ENCODE peak calls at places on chromosomes 13 and 19, in five cellular contexts. U is SJSA1, W is suprapubic skin, O is IMR-90, G is kidney. Z is an unnamed sample. For H3K4me1, the result is how much of the 10 kb centered on the place peaks cover.

GRCh38 chr19:39916236-39916635 is 18.2 kb downstream of the FCGBP start:
- DNase-seq in U (peak), W (no peak), O (no peak), G (peak), Z (no peak)

GRCh38 chr13:106479849-106480400 is 55.5 kb downstream of the EFNB2 start:
- DNase-seq in U (no peak), W (no peak), O (no peak), G (no peak), Z (no peak)

GRCh38 chr19:19568802-19569756 is 31.0 kb downstream of the CILP2 start:
- DNase-seq in U (no peak), W (no peak), O (peak), G (no peak), Z (no peak)

GRCh38 chr13:24161010-24161775 is 673 bp downstream of the SPATA13 start:
- DNase-seq in U (no peak), W (peak), O (no peak), G (peak), Z (peak)

GRCh38 chr13:42056146-42056545 is 7.7 kb downstream of the DGKH start:
- DNase-seq in U (no peak), W (no peak), O (no peak), G (no peak), Z (no peak)

GRCh38 chr19:32669205-32669785 is 5.7 kb downstream of the ANKRD27 start:
- DNase-seq in U (no peak), W (no peak), O (no peak), G (no peak), Z (no peak)

GRCh38 chr19:48844472-48844871 is 8.2 kb upstream of the HSD17B14 start:
- DNase-seq in U (no peak), W (no peak), O (peak), G (no peak), Z (no peak)

GRCh38 chr13:51958217-51958547 is 53.1 kb downstream of the ATP7B start:
- DNase-seq in U (no peak), W (no peak), O (no peak), G (no peak), Z (no peak)

GRCh38 chr13:88000239-88000638 is 329.1 kb downstream of the SLITRK5 start:
- DNase-seq in U (no peak), W (no peak), O (peak), G (no peak), Z (no peak)

GRCh38 chr19:2413159-2413558 is 14.2 kb downstream of the TIMM13 start:
- DNase-seq in U (no peak), W (no peak), O (no peak), G (no peak), Z (no peak)

GRCh38 chr19:46834121-46834520 is 16.5 kb downstream of the AP2S1 start:
- DNase-seq in U (no peak), W (no peak), O (no peak), G (no peak), Z (no peak)

GRCh38 chr19:46838160-46838559 is 12.5 kb downstream of the AP2S1 start:
- DNase-seq in U (no peak), W (no peak), O (no peak), G (no peak), Z (no peak)

GRCh38 chr19:46830864-46831263 is 19.8 kb downstream of the AP2S1 start:
- DNase-seq in U (no peak), W (no peak), O (peak), G (no peak), Z (no peak)

GRCh38 chr19:46839752-46840151 is 10.9 kb downstream of the AP2S1 start:
- DNase-seq in U (no peak), W (no peak), O (no peak), G (no peak), Z (no peak)

DNA sequence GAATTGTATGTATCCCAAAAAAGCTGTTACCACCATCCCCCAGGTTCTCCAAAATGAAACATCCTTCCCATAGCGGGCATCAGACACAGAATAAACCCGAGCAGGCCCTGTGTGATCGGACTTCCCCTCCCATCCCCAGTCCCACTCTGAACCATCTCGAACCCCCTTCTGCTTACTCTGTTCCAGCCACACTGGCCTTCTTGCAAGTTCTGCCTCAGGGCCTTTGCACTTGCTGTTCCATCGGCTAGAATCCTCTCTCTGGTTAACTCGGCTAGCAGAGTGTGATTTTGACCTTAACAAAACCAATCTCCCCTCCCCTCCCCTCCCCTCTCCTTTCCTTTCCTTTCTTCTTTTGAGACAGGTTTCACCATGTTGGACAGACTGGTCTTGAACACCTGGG is 15.7 kb downstream of the AP2S1 start:
- DNase-seq in U (no peak), W (no peak), O (no peak), G (no peak), Z (no peak)
- H3K27ac ChIP-seq in U (no peak), W (no peak), O (no peak), G (no peak), Z (no peak)

DNA sequence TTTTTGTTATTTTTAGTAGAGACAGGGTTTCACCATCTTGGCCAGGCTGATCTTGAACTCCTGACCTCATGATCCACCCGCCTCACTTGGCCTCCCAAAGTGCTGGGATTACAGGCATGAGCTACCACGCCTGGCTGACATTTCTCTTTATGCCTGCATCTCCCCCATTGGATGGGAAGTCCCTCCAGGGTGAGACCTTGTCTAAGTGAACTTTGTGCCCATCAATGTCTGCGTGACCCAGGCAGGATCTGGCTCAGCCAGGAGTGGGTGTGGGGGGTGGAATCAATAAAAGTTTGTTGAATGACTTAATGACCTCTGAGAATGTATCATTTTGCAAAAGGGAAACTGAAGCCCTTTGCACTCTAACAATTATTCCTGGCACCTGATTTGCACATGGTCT is 1.8 kb upstream of the ARRDC5 start:
- DNase-seq in U (no peak), W (no peak), O (no peak), G (no peak), Z (no peak)
- H3K4me1 ChIP-seq in U (under half), W (under half), O (under half), G (under half), Z (under half)

GRCh38 chr19:13363954-13364353 is 142.3 kb downstream of the CACNA1A start:
- DNase-seq in U (no peak), W (no peak), O (no peak), G (no peak), Z (no peak)
- H3K27ac ChIP-seq in U (no peak), W (no peak), O (no peak), G (no peak), Z (no peak)

GRCh38 chr19:10735741-10736140 is 17.9 kb downstream of the DNM2 start:
- DNase-seq in U (no peak), W (no peak), O (no peak), G (no peak), Z (no peak)
- H3K4me1 ChIP-seq in U (under half), W (under half), O (under half), G (under half), Z (under half)

Z was measured in CD8-positive, alpha-beta memory T cell.